ENCODE peak calls at places on chromosomes 7 and 10, in nine cellular contexts. P, Y, G, N, F, W, U, A and O are unnamed samples.

GRCh38 chr10:65415318-65415717 is 1510.5 kb upstream of the LRRTM3 start:
- DNase-seq in G (no peak), F (no peak), P (no peak), A (no peak), W (no peak), U (no peak), Y (no peak), N (no peak), O (no peak)

GRCh38 chr7:158950914-158951635 is 94.7 kb downstream of the DYNC2I1 start:
- DNase-seq in G (no peak), F (no peak), P (no peak), A (no peak), W (no peak), Y (no peak), U (no peak), N (no peak), O (no peak)

GRCh38 chr7:147547252-147547897 is 1043.2 kb upstream of the C7orf33 start:
- DNase-seq in P (peak; percentile 37), Y (no peak), U (no peak), G (no peak), A (peak; percentile 28), N (no peak), W (no peak), F (no peak), O (no peak)

GRCh38 chr7:44587843-44588711 is 6.0 kb upstream of the TMED4 start:
- DNase-seq in G (no peak), F (peak; percentile 28), A (peak; percentile 62), Y (no peak), U (peak; percentile 68), N (peak; percentile 38), P (no peak), W (peak; percentile 72), O (no peak)

GRCh38 chr7:137953692-137954470 is 48.0 kb downstream of the CREB3L2 start:
- DNase-seq in N (no peak), G (no peak), A (peak; percentile 72), P (no peak), Y (no peak), U (no peak), W (no peak), F (no peak), O (no peak)

GRCh38 chr10:30744124-30744523 is 114.6 kb upstream of the LYZL2 start:
- DNase-seq in A (no peak), N (no peak), W (no peak), G (no peak), F (no peak), U (no peak), Y (no peak), P (no peak), O (no peak)

GRCh38 chr10:72086466-72087391 is 1.6 kb downstream of the SPOCK2 start:
- DNase-seq in G (no peak), F (no peak), W (peak; percentile 68), A (no peak), Y (no peak), P (peak; percentile 72), U (peak; percentile 79), N (peak; percentile 81), O (no peak)

GRCh38 chr7:103762907-103763306 is 226.6 kb downstream of the RELN start:
- DNase-seq in G (no peak), P (no peak), U (no peak), W (no peak), Y (no peak), N (no peak), F (no peak), A (no peak), O (no peak)

GRCh38 chr10:90658791-90659190 is 199.0 kb downstream of the HTR7 start:
- DNase-seq in A (no peak), N (no peak), F (no peak), Y (no peak), U (no peak), W (no peak), G (no peak), P (peak; percentile 19), O (no peak)

GRCh38 chr7:150399861-150400778 is 21.0 kb downstream of the ZNF775 start:
- DNase-seq in W (no peak), N (no peak), A (peak; percentile 56), P (no peak), U (no peak), F (no peak), G (no peak), Y (no peak), O (no peak)

GRCh38 chr7:27237735-27238334 is 4.8 kb upstream of the EVX1 start:
- DNase-seq in U (no peak), F (no peak), P (no peak), N (no peak), Y (no peak), G (no peak), A (peak; percentile 68), W (no peak), O (no peak)

GRCh38 chr7:44549457-44549856 is 8.3 kb upstream of the NPC1L1 start:
- DNase-seq in G (no peak), Y (no peak), P (no peak), U (no peak), N (no peak), A (no peak), W (no peak), F (no peak), O (no peak)

GRCh38 chr7:128103498-128104108 is 72.4 kb upstream of the LRRC4 start:
- DNase-seq in W (no peak), A (no peak), U (no peak), G (no peak), P (peak; percentile 69), Y (peak; percentile 60), F (no peak), N (no peak), O (no peak)